ENCODE peak calls at places on chromosomes 12 and 14, in seven cellular contexts. One of them, this sample, is unnamed.

GRCh38 chr12:51450333-51450732 is 25.7 kb downstream of the SLC4A8 start:
- DNase-seq in fibroblast of lung: no peak
- DNase-seq in CD8-positive, alpha-beta memory T cell: no peak
- DNase-seq in uterus: no peak
- DNase-seq in left ventricle myocardium inferior: no peak
- DNase-seq in effector memory CD4-positive, alpha-beta T cell: no peak
- DNase-seq in body of pancreas: no peak
- DNase-seq in this sample: no peak

GRCh38 chr14:73324536-73324932 is 87.2 kb downstream of the PAPLN start:
- DNase-seq in fibroblast of lung: no peak
- DNase-seq in CD8-positive, alpha-beta memory T cell: no peak
- DNase-seq in uterus: no peak
- DNase-seq in left ventricle myocardium inferior: no peak
- DNase-seq in effector memory CD4-positive, alpha-beta T cell: no peak
- DNase-seq in body of pancreas: no peak
- DNase-seq in this sample: no peak

GRCh38 chr12:34033628-34034296 is 11.5 kb downstream of the ALG10 start:
- DNase-seq in fibroblast of lung: peak
- DNase-seq in CD8-positive, alpha-beta memory T cell: no peak
- DNase-seq in uterus: no peak
- DNase-seq in left ventricle myocardium inferior: no peak
- DNase-seq in effector memory CD4-positive, alpha-beta T cell: no peak
- DNase-seq in body of pancreas: no peak
- DNase-seq in this sample: peak

GRCh38 chr12:93502802-93503623 is 35.7 kb downstream of the MRPL42 start:
- DNase-seq in fibroblast of lung: peak
- DNase-seq in CD8-positive, alpha-beta memory T cell: peak
- DNase-seq in uterus: peak
- DNase-seq in left ventricle myocardium inferior: no peak
- DNase-seq in effector memory CD4-positive, alpha-beta T cell: peak
- DNase-seq in body of pancreas: peak
- DNase-seq in this sample: peak

GRCh38 chr14:100296106-100296651 is 10.1 kb downstream of the SLC25A29 start:
- DNase-seq in fibroblast of lung: no peak
- DNase-seq in CD8-positive, alpha-beta memory T cell: no peak
- DNase-seq in uterus: no peak
- DNase-seq in left ventricle myocardium inferior: no peak
- DNase-seq in effector memory CD4-positive, alpha-beta T cell: no peak
- DNase-seq in body of pancreas: no peak
- DNase-seq in this sample: no peak

GRCh38 chr14:100058777-100059432 is 6.3 kb upstream of the EVL start:
- DNase-seq in fibroblast of lung: no peak
- DNase-seq in CD8-positive, alpha-beta memory T cell: no peak
- DNase-seq in uterus: no peak
- DNase-seq in left ventricle myocardium inferior: no peak
- DNase-seq in effector memory CD4-positive, alpha-beta T cell: no peak
- DNase-seq in body of pancreas: no peak
- DNase-seq in this sample: no peak

GRCh38 chr14:37580146-37580545 is 14.9 kb downstream of the FOXA1 start:
- DNase-seq in fibroblast of lung: no peak
- DNase-seq in CD8-positive, alpha-beta memory T cell: no peak
- DNase-seq in uterus: no peak
- DNase-seq in left ventricle myocardium inferior: no peak
- DNase-seq in effector memory CD4-positive, alpha-beta T cell: no peak
- DNase-seq in body of pancreas: no peak
- DNase-seq in this sample: no peak

GRCh38 chr14:44846232-44846824 is 115.4 kb downstream of the KLHL28 start:
- DNase-seq in fibroblast of lung: peak
- DNase-seq in CD8-positive, alpha-beta memory T cell: no peak
- DNase-seq in uterus: no peak
- DNase-seq in left ventricle myocardium inferior: no peak
- DNase-seq in effector memory CD4-positive, alpha-beta T cell: no peak
- DNase-seq in body of pancreas: no peak
- DNase-seq in this sample: peak

GRCh38 chr14:42353315-42353714 is 746.6 kb downstream of the LRFN5 start:
- DNase-seq in fibroblast of lung: no peak
- DNase-seq in CD8-positive, alpha-beta memory T cell: no peak
- DNase-seq in uterus: no peak
- DNase-seq in left ventricle myocardium inferior: no peak
- DNase-seq in effector memory CD4-positive, alpha-beta T cell: no peak
- DNase-seq in body of pancreas: no peak
- DNase-seq in this sample: no peak

GRCh38 chr12:28963554-28963953 is 185.5 kb upstream of the FAR2 start:
- DNase-seq in fibroblast of lung: peak
- DNase-seq in CD8-positive, alpha-beta memory T cell: no peak
- DNase-seq in uterus: no peak
- DNase-seq in left ventricle myocardium inferior: no peak
- DNase-seq in effector memory CD4-positive, alpha-beta T cell: no peak
- DNase-seq in body of pancreas: no peak
- DNase-seq in this sample: no peak

GRCh38 chr14:68943107-68943506 is 36.0 kb downstream of the ACTN1 start:
- DNase-seq in fibroblast of lung: no peak
- DNase-seq in CD8-positive, alpha-beta memory T cell: no peak
- DNase-seq in uterus: no peak
- DNase-seq in left ventricle myocardium inferior: no peak
- DNase-seq in effector memory CD4-positive, alpha-beta T cell: no peak
- DNase-seq in body of pancreas: peak
- DNase-seq in this sample: no peak

GRCh38 chr14:102738373-102739189 is 38.7 kb upstream of the TRAF3 start:
- DNase-seq in fibroblast of lung: no peak
- DNase-seq in CD8-positive, alpha-beta memory T cell: no peak
- DNase-seq in uterus: no peak
- DNase-seq in left ventricle myocardium inferior: no peak
- DNase-seq in effector memory CD4-positive, alpha-beta T cell: no peak
- DNase-seq in body of pancreas: no peak
- DNase-seq in this sample: no peak

GRCh38 chr14:82075566-82075965 is 541.9 kb upstream of the SEL1L start:
- DNase-seq in fibroblast of lung: no peak
- DNase-seq in CD8-positive, alpha-beta memory T cell: no peak
- DNase-seq in uterus: no peak
- DNase-seq in left ventricle myocardium inferior: peak
- DNase-seq in effector memory CD4-positive, alpha-beta T cell: no peak
- DNase-seq in body of pancreas: peak
- DNase-seq in this sample: no peak

GRCh38 chr14:76056128-76056527 is 70.6 kb downstream of the IFT43 start:
- DNase-seq in fibroblast of lung: peak
- DNase-seq in CD8-positive, alpha-beta memory T cell: no peak
- DNase-seq in uterus: no peak
- DNase-seq in left ventricle myocardium inferior: no peak
- DNase-seq in effector memory CD4-positive, alpha-beta T cell: no peak
- DNase-seq in body of pancreas: no peak
- DNase-seq in this sample: no peak

GRCh38 chr12:96434107-96434506 is 33.9 kb upstream of the CDK17 start:
- DNase-seq in fibroblast of lung: peak
- DNase-seq in CD8-positive, alpha-beta memory T cell: peak
- DNase-seq in uterus: no peak
- DNase-seq in left ventricle myocardium inferior: no peak
- DNase-seq in effector memory CD4-positive, alpha-beta T cell: peak
- DNase-seq in body of pancreas: no peak
- DNase-seq in this sample: peak

GRCh38 chr12:40469736-40470135 is 222.5 kb upstream of the CNTN1 start:
- DNase-seq in fibroblast of lung: no peak
- DNase-seq in CD8-positive, alpha-beta memory T cell: no peak
- DNase-seq in uterus: no peak
- DNase-seq in left ventricle myocardium inferior: no peak
- DNase-seq in effector memory CD4-positive, alpha-beta T cell: no peak
- DNase-seq in body of pancreas: no peak
- DNase-seq in this sample: no peak

GRCh38 chr12:88299567-88300101 is 157.5 kb downstream of the TMTC3 start:
- DNase-seq in fibroblast of lung: peak
- DNase-seq in CD8-positive, alpha-beta memory T cell: no peak
- DNase-seq in uterus: no peak
- DNase-seq in left ventricle myocardium inferior: no peak
- DNase-seq in effector memory CD4-positive, alpha-beta T cell: no peak
- DNase-seq in body of pancreas: no peak
- DNase-seq in this sample: no peak

GRCh38 chr12:102376251-102376747 is 104.1 kb downstream of the IGF1 start:
- DNase-seq in fibroblast of lung: peak
- DNase-seq in CD8-positive, alpha-beta memory T cell: no peak
- DNase-seq in uterus: peak
- DNase-seq in left ventricle myocardium inferior: no peak
- DNase-seq in effector memory CD4-positive, alpha-beta T cell: no peak
- DNase-seq in body of pancreas: no peak
- DNase-seq in this sample: no peak

GRCh38 chr12:121578230-121579189 is 2.3 kb downstream of the KDM2B start:
- DNase-seq in fibroblast of lung: peak
- DNase-seq in CD8-positive, alpha-beta memory T cell: peak
- DNase-seq in uterus: peak
- DNase-seq in left ventricle myocardium inferior: peak
- DNase-seq in effector memory CD4-positive, alpha-beta T cell: no peak
- DNase-seq in body of pancreas: peak
- DNase-seq in this sample: peak

GRCh38 chr12:19739195-19739776 is 300.0 kb downstream of the AEBP2 start:
- DNase-seq in fibroblast of lung: peak
- DNase-seq in CD8-positive, alpha-beta memory T cell: no peak
- DNase-seq in uterus: peak
- DNase-seq in left ventricle myocardium inferior: no peak
- DNase-seq in effector memory CD4-positive, alpha-beta T cell: no peak
- DNase-seq in body of pancreas: peak
- DNase-seq in this sample: peak

GRCh38 chr14:55382483-55382882 is 29.1 kb downstream of the ATG14 start:
- DNase-seq in fibroblast of lung: no peak
- DNase-seq in CD8-positive, alpha-beta memory T cell: no peak
- DNase-seq in uterus: no peak
- DNase-seq in left ventricle myocardium inferior: no peak
- DNase-seq in effector memory CD4-positive, alpha-beta T cell: no peak
- DNase-seq in body of pancreas: no peak
- DNase-seq in this sample: no peak

GRCh38 chr12:3277261-3277943 is 200.2 kb downstream of the TSPAN9 start:
- DNase-seq in fibroblast of lung: no peak
- DNase-seq in CD8-positive, alpha-beta memory T cell: no peak
- DNase-seq in uterus: no peak
- DNase-seq in left ventricle myocardium inferior: no peak
- DNase-seq in effector memory CD4-positive, alpha-beta T cell: no peak
- DNase-seq in body of pancreas: no peak
- DNase-seq in this sample: no peak

GRCh38 chr12:131092911-131093901 is 139.5 kb downstream of the ADGRD1 start:
- DNase-seq in fibroblast of lung: no peak
- DNase-seq in CD8-positive, alpha-beta memory T cell: peak
- DNase-seq in uterus: peak
- DNase-seq in left ventricle myocardium inferior: no peak
- DNase-seq in effector memory CD4-positive, alpha-beta T cell: no peak
- DNase-seq in body of pancreas: peak
- DNase-seq in this sample: no peak

GRCh38 chr14:106625181-106625580 is 1098.8 kb downstream of the TMEM121 start:
- DNase-seq in fibroblast of lung: no peak
- DNase-seq in CD8-positive, alpha-beta memory T cell: no peak
- DNase-seq in uterus: no peak
- DNase-seq in left ventricle myocardium inferior: no peak
- DNase-seq in effector memory CD4-positive, alpha-beta T cell: no peak
- DNase-seq in body of pancreas: no peak
- DNase-seq in this sample: no peak

GRCh38 chr12:10716277-10716676 is 6.8 kb downstream of the YBX3 start:
- DNase-seq in fibroblast of lung: no peak
- DNase-seq in CD8-positive, alpha-beta memory T cell: no peak
- DNase-seq in uterus: no peak
- DNase-seq in left ventricle myocardium inferior: no peak
- DNase-seq in effector memory CD4-positive, alpha-beta T cell: no peak
- DNase-seq in body of pancreas: no peak
- DNase-seq in this sample: no peak
- H3K27ac ChIP-seq in fibroblast of lung: peak
- H3K27ac ChIP-seq in CD8-positive, alpha-beta memory T cell: no peak
- H3K27ac ChIP-seq in uterus: peak
- H3K27ac ChIP-seq in left ventricle myocardium inferior: peak
- H3K27ac ChIP-seq in effector memory CD4-positive, alpha-beta T cell: no peak
- H3K27ac ChIP-seq in body of pancreas: no peak
- H3K27ac ChIP-seq in this sample: no peak

GRCh38 chr12:17511369-17511768 is 578.6 kb downstream of the RERGL start:
- DNase-seq in fibroblast of lung: no peak
- DNase-seq in CD8-positive, alpha-beta memory T cell: no peak
- DNase-seq in uterus: no peak
- DNase-seq in left ventricle myocardium inferior: no peak
- DNase-seq in effector memory CD4-positive, alpha-beta T cell: no peak
- DNase-seq in body of pancreas: no peak
- DNase-seq in this sample: no peak
- H3K27ac ChIP-seq in fibroblast of lung: no peak
- H3K27ac ChIP-seq in CD8-positive, alpha-beta memory T cell: no peak
- H3K27ac ChIP-seq in uterus: no peak
- H3K27ac ChIP-seq in left ventricle myocardium inferior: no peak
- H3K27ac ChIP-seq in effector memory CD4-positive, alpha-beta T cell: no peak
- H3K27ac ChIP-seq in body of pancreas: no peak
- H3K27ac ChIP-seq in this sample: no peak

DNA sequence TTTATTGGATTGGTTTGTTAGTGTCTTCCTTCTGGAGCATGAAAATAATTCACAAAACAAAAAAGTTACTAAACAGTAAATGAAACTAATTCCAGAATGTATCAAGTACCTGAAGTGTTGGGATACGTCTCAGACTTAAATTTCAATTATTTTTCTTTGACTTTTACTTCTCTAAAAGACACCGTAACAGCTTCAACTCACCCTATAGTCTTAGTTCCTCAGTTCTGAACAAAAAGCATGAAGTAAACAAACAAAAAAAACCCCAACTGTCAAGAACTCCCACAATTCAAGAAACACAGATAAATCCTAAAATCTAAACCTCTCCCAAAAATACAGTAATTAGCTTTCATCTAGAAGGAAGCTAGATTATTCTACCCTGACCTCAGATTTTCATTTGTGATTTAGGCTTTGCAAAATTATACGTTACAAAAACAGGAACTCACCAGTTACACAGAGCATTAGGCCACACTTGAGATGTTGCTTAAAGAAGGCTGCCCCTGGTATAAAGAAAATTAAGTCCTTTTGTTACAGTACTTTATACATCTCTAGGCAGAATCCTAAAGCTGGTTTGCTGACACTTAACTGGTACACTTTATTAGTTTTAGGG is 10.2 kb downstream of the HEATR5A start:
- DNase-seq in fibroblast of lung: no peak
- DNase-seq in CD8-positive, alpha-beta memory T cell: no peak
- DNase-seq in uterus: no peak
- DNase-seq in left ventricle myocardium inferior: no peak
- DNase-seq in effector memory CD4-positive, alpha-beta T cell: no peak
- DNase-seq in body of pancreas: no peak
- DNase-seq in this sample: no peak
- H3K27ac ChIP-seq in fibroblast of lung: no peak
- H3K27ac ChIP-seq in CD8-positive, alpha-beta memory T cell: no peak
- H3K27ac ChIP-seq in uterus: no peak
- H3K27ac ChIP-seq in left ventricle myocardium inferior: peak
- H3K27ac ChIP-seq in effector memory CD4-positive, alpha-beta T cell: no peak
- H3K27ac ChIP-seq in body of pancreas: no peak
- H3K27ac ChIP-seq in this sample: no peak

GRCh38 chr14:94056579-94057308 is 24.3 kb downstream of the DDX24 start:
- DNase-seq in fibroblast of lung: no peak
- DNase-seq in CD8-positive, alpha-beta memory T cell: no peak
- DNase-seq in uterus: no peak
- DNase-seq in left ventricle myocardium inferior: no peak
- DNase-seq in effector memory CD4-positive, alpha-beta T cell: no peak
- DNase-seq in body of pancreas: no peak
- DNase-seq in this sample: no peak

GRCh38 chr14:94052662-94053061 is 26.5 kb downstream of the OTUB2 start:
- DNase-seq in fibroblast of lung: no peak
- DNase-seq in CD8-positive, alpha-beta memory T cell: no peak
- DNase-seq in uterus: no peak
- DNase-seq in left ventricle myocardium inferior: no peak
- DNase-seq in effector memory CD4-positive, alpha-beta T cell: no peak
- DNase-seq in body of pancreas: no peak
- DNase-seq in this sample: no peak

GRCh38 chr14:94051779-94052178 is 25.6 kb downstream of the OTUB2 start:
- DNase-seq in fibroblast of lung: no peak
- DNase-seq in CD8-positive, alpha-beta memory T cell: no peak
- DNase-seq in uterus: no peak
- DNase-seq in left ventricle myocardium inferior: no peak
- DNase-seq in effector memory CD4-positive, alpha-beta T cell: no peak
- DNase-seq in body of pancreas: no peak
- DNase-seq in this sample: no peak

GRCh38 chr14:94054936-94055335 is 26.1 kb downstream of the DDX24 start:
- DNase-seq in fibroblast of lung: no peak
- DNase-seq in CD8-positive, alpha-beta memory T cell: no peak
- DNase-seq in uterus: no peak
- DNase-seq in left ventricle myocardium inferior: no peak
- DNase-seq in effector memory CD4-positive, alpha-beta T cell: no peak
- DNase-seq in body of pancreas: no peak
- DNase-seq in this sample: no peak

GRCh38 chr14:94054401-94054800 is 26.6 kb downstream of the DDX24 start:
- DNase-seq in fibroblast of lung: no peak
- DNase-seq in CD8-positive, alpha-beta memory T cell: no peak
- DNase-seq in uterus: no peak
- DNase-seq in left ventricle myocardium inferior: no peak
- DNase-seq in effector memory CD4-positive, alpha-beta T cell: no peak
- DNase-seq in body of pancreas: no peak
- DNase-seq in this sample: no peak
- H3K27ac ChIP-seq in fibroblast of lung: no peak
- H3K27ac ChIP-seq in CD8-positive, alpha-beta memory T cell: no peak
- H3K27ac ChIP-seq in uterus: no peak
- H3K27ac ChIP-seq in left ventricle myocardium inferior: no peak
- H3K27ac ChIP-seq in effector memory CD4-positive, alpha-beta T cell: no peak
- H3K27ac ChIP-seq in body of pancreas: no peak
- H3K27ac ChIP-seq in this sample: no peak